ENCODE peak calls at places on chromosomes 1 and 21, in ten cellular contexts. W is type B pancreatic cell, O is GM20000, M is A549, U is glutamatergic neuron, Q is cardiac fibroblast, T is endothelial cell, G is BE2C, J is fibroblast of pulmonary artery, K is GM12864. C is an unnamed sample.

GRCh38 chr1:116506132-116507004 is 64.5 kb downstream of the CD58 start:
- DNase-seq in W (no peak), O (no peak), M (no peak), U (no peak), Q (no peak), T (no peak), G (no peak), J (no peak), K (no peak), C (no peak)

GRCh38 chr1:229022595-229023350 is 248.1 kb upstream of the RAB4A start:
- DNase-seq in W (no peak), O (no peak), M (no peak), U (no peak), Q (peak), T (no peak), G (no peak), J (no peak), K (no peak), C (no peak)

GRCh38 chr1:80143361-80143760 is 1136.8 kb upstream of the ADGRL4 start:
- DNase-seq in W (no peak), O (no peak), M (no peak), U (no peak), Q (no peak), T (no peak), G (no peak), J (no peak), K (no peak), C (no peak)

GRCh38 chr21:29072873-29073221 is 601 bp downstream of the CCT8 start:
- DNase-seq in W (no peak), O (no peak), M (no peak), U (no peak), Q (peak), T (peak), G (peak), J (peak), K (no peak), C (no peak)

GRCh38 chr1:109283748-109284600 is 1.0 kb upstream of the PSRC1 start:
- DNase-seq in W (no peak), O (no peak), M (no peak), U (no peak), Q (peak), T (no peak), G (no peak), J (no peak), K (peak), C (no peak)

GRCh38 chr1:204110894-204111633 is 38.1 kb downstream of the SOX13 start:
- DNase-seq in W (no peak), O (no peak), M (no peak), U (no peak), Q (no peak), T (no peak), G (no peak), J (no peak), K (no peak), C (no peak)

GRCh38 chr1:34781844-34782391 is 904 bp downstream of the GJB3 start:
- DNase-seq in W (no peak), O (no peak), M (no peak), U (no peak), Q (no peak), T (no peak), G (no peak), J (no peak), K (no peak), C (no peak)

GRCh38 chr1:222314839-222315238 is 233.1 kb downstream of the HHIPL2 start:
- DNase-seq in W (no peak), O (no peak), M (no peak), U (no peak), Q (no peak), T (no peak), G (no peak), J (no peak), K (no peak), C (no peak)

GRCh38 chr21:38144193-38144592 is 112.6 kb upstream of the KCNJ15 start:
- DNase-seq in W (no peak), O (no peak), M (no peak), U (no peak), Q (no peak), T (no peak), G (no peak), J (no peak), K (no peak), C (no peak)

GRCh38 chr1:77281491-77282186 is at the start of gene AK5:
- DNase-seq in W (peak), O (peak), M (peak), U (peak), Q (peak), T (peak), G (peak), J (peak), K (no peak), C (no peak)
- TF ChIP-seq CTCF in W (no peak), O (no peak), M (no peak), U (no peak), Q (no peak), T (no peak), G (no peak), J (no peak), K (no peak), C (peak)

GRCh38 chr1:168236836-168237611 is 11.2 kb downstream of the SFT2D2 start:
- DNase-seq in W (no peak), O (no peak), M (no peak), U (no peak), Q (peak), T (no peak), G (no peak), J (no peak), K (no peak), C (no peak)
- TF ChIP-seq CTCF in W (no peak), O (no peak), M (no peak), U (no peak), Q (no peak), T (no peak), G (no peak), J (no peak), K (no peak), C (no peak)

GRCh38 chr1:61659061-61659460 is 65.9 kb downstream of the TM2D1 start:
- DNase-seq in W (no peak), O (no peak), M (no peak), U (no peak), Q (no peak), T (no peak), G (no peak), J (no peak), K (no peak), C (no peak)
- TF ChIP-seq CTCF in W (peak), O (no peak), M (peak), U (no peak), Q (peak), T (no peak), G (no peak), J (peak), K (peak), C (no peak)

GRCh38 chr1:3902546-3902945 is 2.5 kb upstream of the C1orf174 start:
- DNase-seq in W (no peak), O (no peak), M (no peak), U (no peak), Q (no peak), T (no peak), G (no peak), J (no peak), K (no peak), C (no peak)

GRCh38 chr1:3904843-3905185 is 4.7 kb upstream of the C1orf174 start:
- DNase-seq in W (no peak), O (no peak), M (no peak), U (no peak), Q (no peak), T (no peak), G (no peak), J (no peak), K (no peak), C (no peak)

GRCh38 chr1:3905266-3905952 is 5.3 kb upstream of the C1orf174 start:
- DNase-seq in W (no peak), O (no peak), M (no peak), U (peak), Q (no peak), T (no peak), G (no peak), J (no peak), K (no peak), C (no peak)

GRCh38 chr1:3903141-3904005 is 3.3 kb upstream of the C1orf174 start:
- DNase-seq in W (no peak), O (no peak), M (no peak), U (no peak), Q (no peak), T (no peak), G (no peak), J (no peak), K (no peak), C (no peak)

DNA sequence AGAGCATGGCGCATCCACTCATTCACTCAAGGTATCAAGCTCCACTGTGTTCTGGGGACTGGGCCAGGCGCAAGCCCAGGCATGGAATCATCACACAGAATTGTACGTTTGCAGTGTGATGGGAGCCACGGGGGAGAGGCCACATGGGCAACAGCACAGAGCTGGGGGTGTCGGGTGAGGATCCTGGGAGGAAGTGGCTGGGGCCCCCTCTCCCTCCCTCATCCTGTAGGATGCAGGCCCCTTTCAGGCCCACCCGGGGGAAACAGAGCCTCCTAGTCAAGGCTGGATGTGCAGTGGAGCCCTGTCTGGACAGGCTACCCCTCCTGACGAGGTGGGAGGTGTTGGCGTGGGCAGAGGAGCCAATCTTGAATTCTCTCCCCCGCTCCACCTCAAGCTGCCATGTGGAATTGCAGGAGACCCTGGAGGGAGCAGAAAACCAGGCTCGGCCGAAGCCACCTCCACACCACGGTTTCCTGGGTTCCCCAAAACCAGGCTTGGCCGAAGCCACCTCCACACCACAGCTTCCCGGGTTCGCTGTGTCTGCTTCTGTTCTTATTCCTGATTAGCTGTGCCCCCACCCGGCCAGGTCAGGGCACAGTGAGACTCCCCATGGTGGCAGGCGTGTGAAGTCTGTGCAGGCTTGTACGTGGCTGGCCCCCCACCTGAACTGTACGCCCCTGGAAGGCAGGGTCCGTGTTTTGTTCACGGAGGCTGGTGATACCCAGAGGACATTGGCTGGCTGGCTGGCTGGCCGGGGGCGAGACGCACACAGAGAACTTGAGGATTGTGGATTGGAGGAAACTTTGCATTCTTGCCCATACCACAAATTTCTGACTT is 4.2 kb upstream of the C1orf174 start:
- DNase-seq in W (no peak), O (no peak), M (no peak), U (no peak), Q (no peak), T (no peak), G (no peak), J (no peak), K (no peak), C (no peak)
- TF ChIP-seq CTCF in W (no peak), O (no peak), M (no peak), U (no peak), Q (no peak), T (no peak), G (no peak), J (no peak), K (no peak), C (no peak)

GRCh38 chr1:160164121-160164520 is 12.7 kb downstream of the ATP1A4 start:
- DNase-seq in W (no peak), O (no peak), M (no peak), U (no peak), Q (no peak), T (no peak), G (no peak), J (no peak), K (no peak), C (no peak)
- TF ChIP-seq CTCF in W (no peak), O (no peak), M (no peak), U (no peak), Q (no peak), T (no peak), G (no peak), J (no peak), K (no peak), C (no peak)

GRCh38 chr1:1297802-1298424 is 9.8 kb downstream of the ACAP3 start:
- DNase-seq in W (no peak), O (no peak), M (no peak), U (peak), Q (no peak), T (no peak), G (no peak), J (no peak), K (no peak), C (no peak)

GRCh38 chr1:1300352-1300739 is 7.4 kb downstream of the ACAP3 start:
- DNase-seq in W (no peak), O (no peak), M (no peak), U (peak), Q (no peak), T (no peak), G (no peak), J (no peak), K (no peak), C (no peak)

GRCh38 chr1:1302006-1302430 is 5.7 kb downstream of the ACAP3 start:
- DNase-seq in W (no peak), O (no peak), M (no peak), U (peak), Q (no peak), T (peak), G (no peak), J (no peak), K (no peak), C (no peak)

GRCh38 chr1:1298861-1299685 is 8.7 kb downstream of the ACAP3 start:
- DNase-seq in W (no peak), O (no peak), M (no peak), U (peak), Q (peak), T (peak), G (peak), J (no peak), K (no peak), C (no peak)

DNA sequence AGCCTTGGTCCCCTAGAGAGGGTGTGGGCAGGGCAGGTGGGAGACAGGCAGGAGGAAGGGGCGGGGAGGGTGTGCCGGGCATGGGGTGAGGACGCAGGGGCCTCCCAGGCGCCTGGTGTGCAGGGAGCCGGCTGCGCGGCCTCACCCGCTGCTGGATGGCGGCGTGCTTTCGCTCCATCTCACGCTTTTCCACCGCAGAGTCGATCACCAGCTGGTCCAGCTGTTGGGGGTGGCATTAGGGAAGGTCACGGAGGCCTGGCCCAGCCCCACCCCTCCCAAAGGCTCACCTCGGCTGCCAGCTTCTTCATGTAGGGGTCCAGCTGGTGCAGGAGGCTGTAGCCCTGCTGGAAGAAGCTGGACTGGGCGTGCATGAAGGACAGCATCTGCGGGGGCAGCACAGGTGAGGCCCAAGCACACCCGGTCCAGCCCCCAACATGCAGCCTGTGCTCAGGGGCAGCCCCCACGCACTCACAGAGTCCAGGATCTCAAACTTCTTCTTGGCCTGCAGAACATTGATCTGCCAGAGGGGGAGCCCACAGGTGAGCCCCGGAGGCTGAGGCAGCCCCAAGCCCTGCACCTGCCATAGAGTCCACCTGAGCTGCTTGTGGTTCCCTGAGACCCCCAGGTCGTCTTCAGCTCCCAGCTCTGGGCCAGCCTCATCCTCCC is 7.9 kb downstream of the ACAP3 start:
- DNase-seq in W (no peak), O (peak), M (no peak), U (peak), Q (no peak), T (no peak), G (no peak), J (no peak), K (no peak), C (no peak)
- TF ChIP-seq CTCF in W (peak), O (peak), M (no peak), U (peak), Q (peak), T (peak), G (peak), J (peak), K (peak), C (peak)

GRCh38 chr1:1128454-1129139 is 12.7 kb upstream of the C1orf159 start:
- DNase-seq in W (no peak), O (no peak), M (no peak), U (no peak), Q (no peak), T (no peak), G (no peak), J (no peak), K (no peak), C (no peak)
- TF ChIP-seq CTCF in W (no peak), O (no peak), M (no peak), U (no peak), Q (no peak), T (no peak), G (no peak), J (no peak), K (no peak), C (no peak)

GRCh38 chr1:234610582-234611152 is 689 bp upstream of the IRF2BP2 start:
- DNase-seq in W (peak), O (peak), M (peak), U (peak), Q (peak), T (peak), G (peak), J (peak), K (peak), C (no peak)
- TF ChIP-seq CTCF in W (peak), O (no peak), M (no peak), U (no peak), Q (no peak), T (no peak), G (no peak), J (no peak), K (no peak), C (peak)

C was measured in AG04449.